ENCODE peak calls at places on chromosomes 3 and 15, in eight cellular contexts. X is WERI-Rb-1, K is astrocyte, P is dorsolateral prefrontal cortex, C is heart left ventricle, E is GM23338, T is uterus, V is GM23248. F is an unnamed sample. For H3K27me3, the result is how much of the 10 kb centered on the place peaks cover.

GRCh38 chr3:58868101-58868779 is 181.6 kb downstream of the CFAP20DC start:
- DNase-seq in X (no peak), K (no peak), P (no peak), C (no peak), E (no peak), T (no peak), V (no peak), F (no peak)

GRCh38 chr3:123319760-123320159 is 118.0 kb downstream of the SEC22A start:
- DNase-seq in X (peak), K (no peak), P (no peak), C (no peak), E (peak), T (no peak), V (no peak), F (no peak)

GRCh38 chr15:57565326-57565725 is 26.4 kb upstream of the MYZAP start:
- DNase-seq in X (no peak), K (no peak), P (no peak), C (no peak), E (peak), T (no peak), V (no peak), F (no peak)

GRCh38 chr3:42749753-42750231 is 23.3 kb downstream of the CCDC13 start:
- DNase-seq in X (no peak), K (no peak), P (no peak), C (peak), E (peak), T (no peak), V (peak), F (no peak)

GRCh38 chr15:48680841-48681240 is 35.3 kb upstream of the FBN1 start:
- DNase-seq in X (no peak), K (peak), P (no peak), C (no peak), E (no peak), T (no peak), V (peak), F (no peak)

GRCh38 chr15:100588638-100589242 is 13.2 kb downstream of the LINS1 start:
- DNase-seq in X (no peak), K (no peak), P (no peak), C (no peak), E (peak), T (no peak), V (no peak), F (no peak)

GRCh38 chr3:194098036-194098871 is 37.7 kb upstream of the HES1 start:
- DNase-seq in X (no peak), K (peak), P (no peak), C (no peak), E (no peak), T (no peak), V (no peak), F (no peak)

GRCh38 chr3:36991147-36991546 is 1.8 kb downstream of the EPM2AIP1 start:
- DNase-seq in X (no peak), K (no peak), P (no peak), C (no peak), E (no peak), T (no peak), V (no peak), F (no peak)

GRCh38 chr15:31480356-31481058 is 153.9 kb downstream of the KLF13 start:
- DNase-seq in X (no peak), K (no peak), P (peak), C (no peak), E (no peak), T (no peak), V (no peak), F (no peak)

GRCh38 chr15:89576417-89576773 is 1.1 kb downstream of the TICRR start:
- DNase-seq in X (no peak), K (no peak), P (no peak), C (no peak), E (no peak), T (no peak), V (peak), F (no peak)

GRCh38 chr3:48514431-48515227 is 10.7 kb upstream of the SHISA5 start:
- DNase-seq in X (no peak), K (no peak), P (no peak), C (no peak), E (no peak), T (no peak), V (no peak), F (no peak)

GRCh38 chr3:197050511-197050910 is 20.9 kb upstream of the MELTF start:
- DNase-seq in X (no peak), K (no peak), P (no peak), C (no peak), E (no peak), T (no peak), V (no peak), F (no peak)

GRCh38 chr3:29410660-29411405 is 130.0 kb downstream of the RBMS3 start:
- DNase-seq in X (no peak), K (no peak), P (no peak), C (no peak), E (no peak), T (no peak), V (no peak), F (no peak)

GRCh38 chr3:141273700-141274410 is 42.2 kb downstream of the PXYLP1 start:
- DNase-seq in X (no peak), K (no peak), P (no peak), C (no peak), E (no peak), T (no peak), V (no peak), F (no peak)

GRCh38 chr3:159458010-159458409 is 530.6 kb upstream of the IL12A start:
- DNase-seq in X (no peak), K (peak), P (no peak), C (no peak), E (peak), T (no peak), V (peak), F (no peak)

GRCh38 chr3:149967067-149967685 is 3.5 kb downstream of the PFN2 start:
- DNase-seq in X (no peak), K (no peak), P (no peak), C (no peak), E (peak), T (no peak), V (peak), F (no peak)

GRCh38 chr3:186931487-186932280 is 1.4 kb downstream of the ST6GAL1 start:
- DNase-seq in X (no peak), K (peak), P (peak), C (peak), E (peak), T (peak), V (peak), F (no peak)

GRCh38 chr3:113532698-113533533 is 561 bp downstream of the SIDT1 start:
- DNase-seq in X (peak), K (no peak), P (no peak), C (peak), E (peak), T (no peak), V (peak), F (peak)

GRCh38 chr3:33425456-33425855 is 14.7 kb downstream of the UBP1 start:
- DNase-seq in X (no peak), K (no peak), P (no peak), C (no peak), E (no peak), T (no peak), V (peak), F (no peak)

GRCh38 chr3:76997733-76998132 is 42.2 kb upstream of the ROBO2 start:
- DNase-seq in X (peak), K (peak), P (no peak), C (no peak), E (no peak), T (no peak), V (peak), F (no peak)

GRCh38 chr3:112640864-112641751 is at the start of gene CCDC80:
- DNase-seq in X (no peak), K (peak), P (no peak), C (peak), E (peak), T (peak), V (peak), F (no peak)

GRCh38 chr3:185846041-185846440 is 21.2 kb upstream of the IGF2BP2 start:
- DNase-seq in X (no peak), K (no peak), P (no peak), C (no peak), E (peak), T (no peak), V (no peak), F (no peak)

GRCh38 chr3:8278448-8278847 is 223.2 kb upstream of the LMCD1 start:
- DNase-seq in X (peak), K (no peak), P (peak), C (no peak), E (peak), T (no peak), V (no peak), F (no peak)

GRCh38 chr3:111666041-111666735 is 71.0 kb upstream of the ZBED2 start:
- DNase-seq in X (no peak), K (no peak), P (no peak), C (no peak), E (no peak), T (no peak), V (peak), F (no peak)

GRCh38 chr3:129576514-129577345 is 29.7 kb downstream of the PLXND1 start:
- DNase-seq in X (no peak), K (no peak), P (no peak), C (no peak), E (no peak), T (no peak), V (no peak), F (no peak)

GRCh38 chr3:10383850-10384248 is 62.9 kb upstream of the SEC13 start:
- DNase-seq in X (no peak), K (no peak), P (peak), C (no peak), E (no peak), T (no peak), V (no peak), F (no peak)

GRCh38 chr15:76674883-76675282 is 230.3 kb downstream of the SCAPER start:
- DNase-seq in X (no peak), K (peak), P (no peak), C (no peak), E (no peak), T (no peak), V (peak), F (no peak)

DNA sequence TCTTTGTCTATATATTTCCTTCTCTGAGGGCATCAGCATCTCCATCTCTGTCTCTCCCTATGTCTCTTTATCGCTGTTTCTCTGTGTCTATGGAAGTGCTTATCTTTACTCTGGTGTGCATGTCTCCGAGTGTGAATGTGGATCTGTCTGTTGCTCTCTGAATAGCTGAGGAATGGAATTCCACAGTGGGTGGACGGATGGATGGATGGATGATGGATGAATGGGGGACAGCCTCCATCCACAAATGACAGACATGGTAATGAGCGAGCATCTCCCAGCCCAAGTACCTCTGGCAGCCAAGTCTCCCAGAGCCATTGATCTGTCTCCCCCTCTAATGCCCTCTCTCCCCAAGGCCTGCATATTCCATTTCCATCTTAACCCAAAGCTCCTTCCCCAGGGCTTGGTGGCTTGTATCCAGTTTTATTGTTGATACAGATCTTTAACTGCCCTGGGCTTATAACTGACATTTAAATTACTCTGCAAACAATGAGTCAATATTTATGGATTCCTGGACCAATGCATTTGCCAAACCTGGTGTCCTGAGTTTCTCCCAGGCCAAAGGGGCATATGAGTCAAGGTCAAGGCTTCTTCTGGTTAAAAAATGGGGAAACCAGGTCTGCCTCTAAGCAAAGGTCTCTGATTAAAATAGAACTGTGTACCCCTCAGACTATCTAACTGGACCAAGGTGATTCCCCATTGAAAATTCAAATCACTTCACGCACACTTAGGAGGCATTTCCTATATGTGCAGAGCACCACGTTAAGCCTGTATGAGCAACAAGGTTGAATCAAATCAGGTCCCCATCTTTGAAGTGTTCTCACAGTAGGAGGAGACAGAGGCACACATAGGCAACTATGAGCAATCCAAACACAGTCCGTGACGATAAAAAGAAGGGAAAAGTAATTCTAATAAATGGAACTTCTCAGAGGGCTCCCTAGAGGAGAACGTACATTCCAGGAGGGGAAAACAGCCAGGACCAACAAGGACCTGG is 109.9 kb downstream of the TLE3 start:
- DNase-seq in X (no peak), K (no peak), P (no peak), C (no peak), E (no peak), T (no peak), V (no peak), F (no peak)
- H3K27me3 ChIP-seq in X (under half), K (half or more), P (under half), C (half or more), E (under half), T (under half), V (half or more), F (under half)

GRCh38 chr3:125211523-125212095 is 939 bp downstream of the SLC12A8 start:
- DNase-seq in X (no peak), K (no peak), P (no peak), C (no peak), E (no peak), T (no peak), V (no peak), F (no peak)
- H3K4me3 ChIP-seq in X (peak), K (peak), P (peak), C (no peak), E (peak), T (no peak), V (no peak), F (peak)

DNA sequence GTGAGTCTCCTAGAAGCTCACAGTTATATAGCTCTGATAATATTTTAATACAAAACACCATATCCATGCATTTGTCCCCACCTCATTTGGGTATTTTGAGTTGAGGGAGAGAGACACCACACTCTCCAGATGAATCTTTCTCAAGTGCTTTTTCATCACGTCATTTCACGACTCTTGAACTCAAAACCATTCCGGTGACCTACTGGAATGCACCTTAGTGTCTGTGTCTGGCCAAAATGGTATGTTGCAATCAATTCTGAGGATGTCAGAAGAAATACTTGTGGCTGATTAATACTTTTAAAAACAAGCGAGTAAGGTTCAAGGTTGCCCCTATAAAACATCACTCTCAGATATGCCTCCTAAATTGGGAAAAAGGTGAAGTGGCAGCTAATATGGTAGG is 352.6 kb upstream of the ICE2 start:
- DNase-seq in X (no peak), K (no peak), P (no peak), C (no peak), E (no peak), T (no peak), V (peak), F (no peak)
- H3K27me3 ChIP-seq in X (under half), K (under half), P (under half), C (under half), E (under half), T (under half), V (under half), F (under half)

GRCh38 chr15:73628976-73629854 is 4.0 kb downstream of the NPTN start:
- DNase-seq in X (no peak), K (no peak), P (no peak), C (no peak), E (no peak), T (no peak), V (peak), F (no peak)

GRCh38 chr15:73631915-73632669 is 1.1 kb downstream of the NPTN start:
- DNase-seq in X (no peak), K (peak), P (no peak), C (peak), E (peak), T (peak), V (peak), F (peak)

GRCh38 chr15:73632670-73633058 is 525 bp downstream of the NPTN start:
- DNase-seq in X (no peak), K (no peak), P (peak), C (peak), E (peak), T (no peak), V (no peak), F (peak)

GRCh38 chr15:73630030-73630429 is 3.2 kb downstream of the NPTN start:
- DNase-seq in X (peak), K (no peak), P (no peak), C (no peak), E (no peak), T (no peak), V (peak), F (no peak)

GRCh38 chr15:73630796-73631471 is 2.3 kb downstream of the NPTN start:
- DNase-seq in X (no peak), K (no peak), P (no peak), C (no peak), E (no peak), T (no peak), V (peak), F (no peak)
- H3K4me3 ChIP-seq in X (no peak), K (peak), P (peak), C (no peak), E (peak), T (peak), V (peak), F (peak)

GRCh38 chr3:39805650-39806049 is 3.8 kb upstream of the MYRIP start:
- DNase-seq in X (no peak), K (no peak), P (no peak), C (no peak), E (no peak), T (no peak), V (no peak), F (no peak)
- H3K27me3 ChIP-seq in X (under half), K (under half), P (under half), C (under half), E (under half), T (under half), V (under half), F (under half)

GRCh38 chr15:85031086-85031943 is 49.7 kb downstream of the PDE8A start:
- DNase-seq in X (no peak), K (no peak), P (no peak), C (no peak), E (no peak), T (no peak), V (no peak), F (no peak)

GRCh38 chr15:85027033-85027380 is 45.4 kb downstream of the PDE8A start:
- DNase-seq in X (no peak), K (no peak), P (no peak), C (no peak), E (no peak), T (no peak), V (no peak), F (no peak)

GRCh38 chr15:85028416-85028815 is 46.8 kb downstream of the PDE8A start:
- DNase-seq in X (peak), K (no peak), P (no peak), C (no peak), E (no peak), T (no peak), V (no peak), F (no peak)

GRCh38 chr15:85030301-85031049 is 48.8 kb downstream of the PDE8A start:
- DNase-seq in X (no peak), K (peak), P (no peak), C (no peak), E (no peak), T (no peak), V (peak), F (no peak)

DNA sequence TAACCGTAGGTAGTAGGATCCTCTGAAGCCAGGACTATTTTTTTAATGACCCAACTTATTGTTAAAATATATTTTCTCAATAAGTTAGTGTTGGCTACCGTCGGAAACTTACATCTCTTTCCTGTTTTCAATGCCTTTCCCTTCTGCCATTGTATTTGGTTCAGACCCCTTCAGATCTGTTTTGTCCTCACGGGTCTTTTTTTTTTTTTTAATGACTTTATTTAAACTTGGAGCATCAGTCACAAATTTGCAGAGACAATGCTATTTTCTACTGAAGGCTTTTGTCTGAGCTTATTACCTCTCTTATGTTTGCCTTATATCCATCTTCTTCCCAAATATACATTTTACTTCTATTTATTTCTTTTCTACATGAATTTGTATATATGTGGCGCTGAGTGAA is 47.6 kb downstream of the PDE8A start:
- DNase-seq in X (no peak), K (no peak), P (no peak), C (no peak), E (no peak), T (no peak), V (no peak), F (no peak)
- H3K4me3 ChIP-seq in X (no peak), K (no peak), P (no peak), C (no peak), E (no peak), T (no peak), V (no peak), F (no peak)

GRCh38 chr3:183911763-183912506 is 27.3 kb upstream of the PARL start:
- DNase-seq in X (no peak), K (no peak), P (no peak), C (no peak), E (no peak), T (no peak), V (peak), F (no peak)
- H3K27me3 ChIP-seq in X (under half), K (under half), P (under half), C (under half), E (under half), T (under half), V (under half), F (under half)

GRCh38 chr15:99481406-99481805 is 84.4 kb upstream of the MEF2A start:
- DNase-seq in X (no peak), K (no peak), P (no peak), C (no peak), E (no peak), T (no peak), V (no peak), F (no peak)
- H3K4me3 ChIP-seq in X (no peak), K (no peak), P (no peak), C (no peak), E (no peak), T (no peak), V (no peak), F (no peak)

F was measured in BE2C.